ENCODE peak calls at places on chromosome 6, in seven cellular contexts. One of them, this sample, is unnamed. For H3K4me1, the result is how much of the 10 kb centered on the place peaks cover.

GRCh38 chr6:73516712-73517489 is 3.9 kb downstream of the EEF1A1 start:
- DNase-seq in OCI-LY7: peak
- DNase-seq in trophoblast cell: no peak
- DNase-seq in H9: no peak
- DNase-seq in K562: no peak
- DNase-seq in H1: no peak
- DNase-seq in MM.1S: no peak
- DNase-seq in this sample: no peak

GRCh38 chr6:122809001-122809400 is 19.9 kb downstream of the SMPDL3A start:
- DNase-seq in OCI-LY7: no peak
- DNase-seq in trophoblast cell: no peak
- DNase-seq in H1: no peak
- DNase-seq in H9: no peak
- DNase-seq in K562: no peak
- DNase-seq in MM.1S: no peak
- DNase-seq in this sample: no peak

GRCh38 chr6:150046943-150047342 is 21.6 kb upstream of the RAET1L start:
- DNase-seq in MM.1S: no peak
- DNase-seq in K562: no peak
- DNase-seq in H9: no peak
- DNase-seq in H1: no peak
- DNase-seq in OCI-LY7: no peak
- DNase-seq in trophoblast cell: peak
- DNase-seq in this sample: no peak

GRCh38 chr6:38489951-38490350 is 149.8 kb downstream of the BTBD9 start:
- DNase-seq in OCI-LY7: no peak
- DNase-seq in H9: no peak
- DNase-seq in H1: no peak
- DNase-seq in MM.1S: no peak
- DNase-seq in K562: no peak
- DNase-seq in trophoblast cell: no peak
- DNase-seq in this sample: no peak

GRCh38 chr6:64874776-64875175 is 832.2 kb downstream of the EYS start:
- DNase-seq in trophoblast cell: no peak
- DNase-seq in OCI-LY7: no peak
- DNase-seq in K562: no peak
- DNase-seq in H1: no peak
- DNase-seq in H9: no peak
- DNase-seq in MM.1S: no peak
- DNase-seq in this sample: no peak

GRCh38 chr6:37731888-37732287 is 34.2 kb upstream of the MDGA1 start:
- DNase-seq in H1: no peak
- DNase-seq in K562: peak
- DNase-seq in H9: peak
- DNase-seq in MM.1S: no peak
- DNase-seq in trophoblast cell: no peak
- DNase-seq in OCI-LY7: peak
- DNase-seq in this sample: no peak

GRCh38 chr6:105326216-105326615 is 76.7 kb downstream of the PREP start:
- DNase-seq in H9: no peak
- DNase-seq in trophoblast cell: no peak
- DNase-seq in OCI-LY7: no peak
- DNase-seq in MM.1S: no peak
- DNase-seq in K562: no peak
- DNase-seq in H1: no peak
- DNase-seq in this sample: no peak

GRCh38 chr6:30716879-30717128 is 277 bp downstream of the MDC1 start:
- DNase-seq in MM.1S: no peak
- DNase-seq in OCI-LY7: no peak
- DNase-seq in K562: no peak
- DNase-seq in H9: no peak
- DNase-seq in trophoblast cell: no peak
- DNase-seq in H1: no peak
- DNase-seq in this sample: no peak

GRCh38 chr6:89793586-89793985 is 26.0 kb downstream of the MDN1 start:
- DNase-seq in H9: no peak
- DNase-seq in H1: no peak
- DNase-seq in trophoblast cell: no peak
- DNase-seq in OCI-LY7: no peak
- DNase-seq in K562: no peak
- DNase-seq in MM.1S: peak
- DNase-seq in this sample: no peak

GRCh38 chr6:145813285-145814034 is 1.1 kb downstream of the FBXO30 start:
- DNase-seq in H1: no peak
- DNase-seq in K562: no peak
- DNase-seq in MM.1S: no peak
- DNase-seq in OCI-LY7: peak
- DNase-seq in H9: no peak
- DNase-seq in trophoblast cell: no peak
- DNase-seq in this sample: no peak

GRCh38 chr6:125728739-125729138 is 20.7 kb upstream of the HEY2 start:
- DNase-seq in trophoblast cell: no peak
- DNase-seq in MM.1S: no peak
- DNase-seq in H1: no peak
- DNase-seq in OCI-LY7: no peak
- DNase-seq in K562: no peak
- DNase-seq in H9: no peak
- DNase-seq in this sample: no peak

GRCh38 chr6:116010400-116011095 is 50.1 kb downstream of the FRK start:
- DNase-seq in MM.1S: peak
- DNase-seq in K562: peak
- DNase-seq in H1: peak
- DNase-seq in OCI-LY7: peak
- DNase-seq in trophoblast cell: peak
- DNase-seq in H9: peak
- DNase-seq in this sample: peak

GRCh38 chr6:155224031-155224451 is 39.8 kb upstream of the CLDN20 start:
- DNase-seq in H1: no peak
- DNase-seq in H9: no peak
- DNase-seq in OCI-LY7: no peak
- DNase-seq in K562: no peak
- DNase-seq in MM.1S: no peak
- DNase-seq in trophoblast cell: peak
- DNase-seq in this sample: no peak

GRCh38 chr6:12008366-12009179 is 3.5 kb upstream of the HIVEP1 start:
- DNase-seq in OCI-LY7: peak
- DNase-seq in K562: peak
- DNase-seq in H1: peak
- DNase-seq in MM.1S: peak
- DNase-seq in H9: peak
- DNase-seq in trophoblast cell: peak
- DNase-seq in this sample: peak

GRCh38 chr6:105949939-105950582 is 136.1 kb upstream of the PRDM1 start:
- DNase-seq in H1: no peak
- DNase-seq in trophoblast cell: no peak
- DNase-seq in MM.1S: no peak
- DNase-seq in K562: no peak
- DNase-seq in H9: peak
- DNase-seq in OCI-LY7: no peak
- DNase-seq in this sample: peak

GRCh38 chr6:4962905-4963304 is 40.9 kb downstream of the RPP40 start:
- DNase-seq in K562: no peak
- DNase-seq in H9: no peak
- DNase-seq in trophoblast cell: peak
- DNase-seq in H1: no peak
- DNase-seq in OCI-LY7: no peak
- DNase-seq in MM.1S: no peak
- DNase-seq in this sample: no peak

GRCh38 chr6:166318649-166319600 is 10.7 kb upstream of the PRR18 start:
- DNase-seq in OCI-LY7: no peak
- DNase-seq in H9: peak
- DNase-seq in K562: no peak
- DNase-seq in MM.1S: no peak
- DNase-seq in H1: no peak
- DNase-seq in trophoblast cell: no peak
- DNase-seq in this sample: no peak

GRCh38 chr6:36769161-36769675 is 70.0 kb downstream of the CPNE5 start:
- DNase-seq in OCI-LY7: no peak
- DNase-seq in H1: no peak
- DNase-seq in trophoblast cell: peak
- DNase-seq in K562: no peak
- DNase-seq in H9: no peak
- DNase-seq in MM.1S: no peak
- DNase-seq in this sample: peak

GRCh38 chr6:151822252-151823111 is 15.0 kb downstream of the ESR1 start:
- DNase-seq in K562: no peak
- DNase-seq in OCI-LY7: peak
- DNase-seq in MM.1S: peak
- DNase-seq in trophoblast cell: no peak
- DNase-seq in H9: no peak
- DNase-seq in H1: no peak
- DNase-seq in this sample: no peak

GRCh38 chr6:16108996-16109658 is 19.8 kb upstream of the MYLIP start:
- DNase-seq in H1: no peak
- DNase-seq in OCI-LY7: no peak
- DNase-seq in MM.1S: no peak
- DNase-seq in K562: peak
- DNase-seq in H9: no peak
- DNase-seq in trophoblast cell: no peak
- DNase-seq in this sample: no peak

GRCh38 chr6:158255280-158255973 is 56.8 kb upstream of the TULP4 start:
- DNase-seq in H9: no peak
- DNase-seq in H1: no peak
- DNase-seq in MM.1S: no peak
- DNase-seq in OCI-LY7: no peak
- DNase-seq in trophoblast cell: no peak
- DNase-seq in K562: no peak
- DNase-seq in this sample: no peak

GRCh38 chr6:134683783-134684765 is 265.8 kb downstream of the ALDH8A1 start:
- DNase-seq in H1: no peak
- DNase-seq in trophoblast cell: no peak
- DNase-seq in K562: no peak
- DNase-seq in H9: no peak
- DNase-seq in MM.1S: no peak
- DNase-seq in OCI-LY7: no peak
- DNase-seq in this sample: no peak

GRCh38 chr6:22042713-22043112 is 254.1 kb downstream of the PRL start:
- DNase-seq in OCI-LY7: no peak
- DNase-seq in MM.1S: no peak
- DNase-seq in K562: no peak
- DNase-seq in trophoblast cell: no peak
- DNase-seq in H1: no peak
- DNase-seq in H9: no peak
- DNase-seq in this sample: no peak

GRCh38 chr6:6994796-6995195 is 113.0 kb upstream of the RREB1 start:
- DNase-seq in H1: no peak
- DNase-seq in H9: no peak
- DNase-seq in K562: no peak
- DNase-seq in MM.1S: no peak
- DNase-seq in trophoblast cell: no peak
- DNase-seq in OCI-LY7: no peak
- DNase-seq in this sample: no peak

GRCh38 chr6:70524721-70525286 is 41.9 kb upstream of the SDHAF4 start:
- DNase-seq in OCI-LY7: no peak
- DNase-seq in MM.1S: no peak
- DNase-seq in K562: no peak
- DNase-seq in trophoblast cell: no peak
- DNase-seq in H9: no peak
- DNase-seq in H1: no peak
- DNase-seq in this sample: no peak
- H3K4me2 ChIP-seq in OCI-LY7: no peak
- H3K4me2 ChIP-seq in MM.1S: no peak
- H3K4me2 ChIP-seq in K562: no peak
- H3K4me2 ChIP-seq in trophoblast cell: no peak
- H3K4me2 ChIP-seq in H9: no peak
- H3K4me2 ChIP-seq in H1: no peak
- H3K4me2 ChIP-seq in this sample: no peak

GRCh38 chr6:130517444-130517931 is 151.7 kb downstream of the TMEM200A start:
- DNase-seq in H1: no peak
- DNase-seq in trophoblast cell: peak
- DNase-seq in OCI-LY7: peak
- DNase-seq in H9: no peak
- DNase-seq in K562: no peak
- DNase-seq in MM.1S: peak
- DNase-seq in this sample: no peak

GRCh38 chr6:130515306-130515705 is 149.5 kb downstream of the TMEM200A start:
- DNase-seq in OCI-LY7: no peak
- DNase-seq in trophoblast cell: no peak
- DNase-seq in H9: no peak
- DNase-seq in H1: no peak
- DNase-seq in K562: no peak
- DNase-seq in MM.1S: no peak
- DNase-seq in this sample: no peak

GRCh38 chr6:130518588-130518987 is 152.8 kb downstream of the TMEM200A start:
- DNase-seq in H1: no peak
- DNase-seq in MM.1S: no peak
- DNase-seq in H9: no peak
- DNase-seq in trophoblast cell: no peak
- DNase-seq in OCI-LY7: no peak
- DNase-seq in K562: no peak
- DNase-seq in this sample: no peak

GRCh38 chr6:130516604-130517003 is 150.8 kb downstream of the TMEM200A start:
- DNase-seq in K562: no peak
- DNase-seq in trophoblast cell: no peak
- DNase-seq in OCI-LY7: no peak
- DNase-seq in MM.1S: no peak
- DNase-seq in H1: no peak
- DNase-seq in H9: no peak
- DNase-seq in this sample: no peak

DNA sequence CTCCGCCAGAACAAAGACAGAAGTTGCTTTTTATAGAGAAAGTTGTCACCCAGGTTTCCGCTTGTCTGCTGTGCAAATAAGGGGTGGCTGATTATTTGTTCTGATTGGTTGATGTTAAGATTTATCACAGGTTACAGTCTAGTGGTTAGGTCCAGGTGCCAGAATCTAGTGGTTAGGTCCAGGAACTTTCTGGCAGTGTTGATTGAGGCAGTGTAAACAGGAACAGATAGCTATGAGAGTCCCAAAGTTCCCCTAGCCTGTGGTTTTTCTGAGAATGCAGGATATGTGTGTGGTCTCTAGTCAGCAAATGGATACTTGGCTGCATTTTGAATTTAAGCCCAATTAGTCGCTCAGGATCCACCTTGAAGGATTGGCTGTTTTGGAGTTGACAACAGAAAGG is 148.0 kb downstream of the TMEM200A start:
- DNase-seq in OCI-LY7: peak
- DNase-seq in H9: no peak
- DNase-seq in trophoblast cell: no peak
- DNase-seq in H1: no peak
- DNase-seq in MM.1S: peak
- DNase-seq in K562: no peak
- DNase-seq in this sample: no peak
- H3K4me1 ChIP-seq in OCI-LY7: under half
- H3K4me1 ChIP-seq in H9: under half
- H3K4me1 ChIP-seq in trophoblast cell: under half
- H3K4me1 ChIP-seq in H1: under half
- H3K4me1 ChIP-seq in MM.1S: under half
- H3K4me1 ChIP-seq in K562: under half
- H3K4me1 ChIP-seq in this sample: under half

GRCh38 chr6:14765106-14765505 is 480.8 kb upstream of the JARID2 start:
- DNase-seq in H9: no peak
- DNase-seq in OCI-LY7: no peak
- DNase-seq in trophoblast cell: peak
- DNase-seq in MM.1S: no peak
- DNase-seq in K562: no peak
- DNase-seq in H1: no peak
- DNase-seq in this sample: no peak
- H3K27ac ChIP-seq in H9: no peak
- H3K27ac ChIP-seq in OCI-LY7: no peak
- H3K27ac ChIP-seq in trophoblast cell: no peak
- H3K27ac ChIP-seq in MM.1S: no peak
- H3K27ac ChIP-seq in K562: no peak
- H3K27ac ChIP-seq in H1: no peak
- H3K27ac ChIP-seq in this sample: no peak

GRCh38 chr6:17785094-17785787 is 78.5 kb upstream of the NUP153 start:
- DNase-seq in MM.1S: no peak
- DNase-seq in K562: no peak
- DNase-seq in trophoblast cell: no peak
- DNase-seq in OCI-LY7: no peak
- DNase-seq in H1: no peak
- DNase-seq in H9: no peak
- DNase-seq in this sample: no peak

GRCh38 chr6:17790486-17790885 is 83.8 kb upstream of the NUP153 start:
- DNase-seq in H1: no peak
- DNase-seq in MM.1S: no peak
- DNase-seq in OCI-LY7: no peak
- DNase-seq in trophoblast cell: no peak
- DNase-seq in K562: no peak
- DNase-seq in H9: no peak
- DNase-seq in this sample: no peak
- H3K4me2 ChIP-seq in H1: no peak
- H3K4me2 ChIP-seq in MM.1S: no peak
- H3K4me2 ChIP-seq in OCI-LY7: no peak
- H3K4me2 ChIP-seq in trophoblast cell: no peak
- H3K4me2 ChIP-seq in K562: no peak
- H3K4me2 ChIP-seq in H9: no peak
- H3K4me2 ChIP-seq in this sample: no peak

This sample was measured in neural progenitor cell.